ENCODE peak calls at places on chromosome 7, in ten cellular contexts. F is PC-9; V is left lung; Z is K562; P is fibroblast of lung; S is lower lobe of right lung; B is IMR-90; L is CD8-positive, alpha-beta T cell; U is MM.1S; X is testis. Q is an unnamed sample.
A peak's percentile ranks its signal among the peaks of the same experiment; 100 is the strongest.

GRCh38 chr7:112487457-112487856 is 6.7 kb downstream of the LSMEM1 start:
- DNase-seq in V (no peak), X (no peak), S (no peak), B (no peak), Z (no peak), P (no peak), F (no peak), U (no peak), L (no peak), Q (no peak)

GRCh38 chr7:97623333-97623732 is 108.6 kb upstream of the TAC1 start:
- DNase-seq in S (no peak), Z (no peak), L (no peak), P (no peak), U (no peak), F (no peak), V (no peak), X (no peak), B (no peak), Q (no peak)

GRCh38 chr7:56287429-56288138 is 171.4 kb upstream of the NUPR2 start:
- DNase-seq in L (no peak), X (peak; percentile 82), P (no peak), S (no peak), Z (no peak), V (peak; percentile 32), F (no peak), U (no peak), B (no peak), Q (no peak)

GRCh38 chr7:141700848-141701371 is 1.1 kb downstream of the DENND11 start:
- DNase-seq in L (peak; percentile 2), P (no peak), S (no peak), B (no peak), V (no peak), Z (no peak), X (no peak), U (no peak), F (peak; percentile 8), Q (no peak)

GRCh38 chr7:155298288-155298833 is 683 bp downstream of the INSIG1 start:
- DNase-seq in P (no peak), Z (no peak), U (peak; percentile 54), L (no peak), F (peak; percentile 23), V (no peak), S (no peak), X (no peak), B (no peak), Q (no peak)

GRCh38 chr7:121696954-121697353 is 176.0 kb upstream of the PTPRZ1 start:
- DNase-seq in S (no peak), X (no peak), L (no peak), U (no peak), V (no peak), Z (no peak), P (no peak), F (no peak), B (no peak), Q (no peak)

GRCh38 chr7:117479480-117480224 is at the start of gene CFTR:
- DNase-seq in B (no peak), V (peak; percentile 64), S (peak; percentile 74), X (peak; percentile 17), Z (no peak), P (no peak), L (no peak), F (no peak), U (no peak), Q (no peak)

GRCh38 chr7:100874300-100874576 is 665 bp upstream of the SRRT start:
- DNase-seq in X (no peak), L (no peak), Z (no peak), S (no peak), V (no peak), U (no peak), P (no peak), B (no peak), F (no peak), Q (no peak)

GRCh38 chr7:155066417-155066950 is 3.6 kb upstream of the HTR5A start:
- DNase-seq in B (peak; percentile 79), Z (no peak), X (no peak), V (no peak), U (no peak), S (no peak), F (no peak), P (peak; percentile 52), L (no peak), Q (peak; percentile 52)

GRCh38 chr7:21747806-21748205 is 197.9 kb downstream of the CDCA7L start:
- DNase-seq in F (no peak), X (no peak), L (no peak), U (no peak), Z (no peak), V (no peak), P (no peak), B (no peak), S (no peak), Q (no peak)

GRCh38 chr7:21746949-21747348 is 198.8 kb downstream of the CDCA7L start:
- DNase-seq in Z (no peak), P (no peak), L (no peak), X (no peak), V (no peak), B (no peak), F (no peak), S (no peak), U (no peak), Q (no peak)

GRCh38 chr7:21749318-21749717 is 196.4 kb downstream of the CDCA7L start:
- DNase-seq in F (no peak), L (no peak), U (no peak), V (no peak), P (no peak), S (no peak), B (no peak), X (no peak), Z (no peak), Q (no peak)

DNA sequence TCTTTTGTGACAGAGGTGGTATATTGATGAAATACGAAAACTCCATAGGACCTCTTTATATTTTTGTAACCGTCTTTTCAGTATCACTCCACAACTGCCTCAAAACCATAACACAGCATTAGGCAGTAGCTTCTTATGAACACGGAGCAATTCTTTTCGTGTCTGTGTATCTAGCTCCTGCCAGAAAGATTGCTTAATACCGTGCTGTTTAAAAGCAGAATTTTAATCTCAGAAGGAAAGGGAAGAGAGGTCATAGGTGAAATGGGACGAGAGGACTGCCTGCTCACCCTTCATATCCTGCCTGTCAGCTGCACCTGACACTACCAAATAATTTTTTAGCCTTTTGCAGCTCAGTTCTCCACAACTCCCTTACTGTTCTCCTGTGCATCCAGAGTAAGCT is 200.7 kb downstream of the DNAH11 start:
- DNase-seq in P (peak; percentile 14), L (no peak), U (no peak), X (no peak), B (no peak), Z (no peak), V (no peak), F (no peak), S (no peak), Q (no peak)
- H3K36me3 ChIP-seq in P (no peaks in the 10 kb centered on the region), L (no peaks in the 10 kb centered on the region), U (no peaks in the 10 kb centered on the region), X (no peaks in the 10 kb centered on the region), B (no peaks in the 10 kb centered on the region), Z (no peaks in the 10 kb centered on the region), V (no peaks in the 10 kb centered on the region), F (no peaks in the 10 kb centered on the region), S (no peaks in the 10 kb centered on the region), Q (no peaks in the 10 kb centered on the region)

DNA sequence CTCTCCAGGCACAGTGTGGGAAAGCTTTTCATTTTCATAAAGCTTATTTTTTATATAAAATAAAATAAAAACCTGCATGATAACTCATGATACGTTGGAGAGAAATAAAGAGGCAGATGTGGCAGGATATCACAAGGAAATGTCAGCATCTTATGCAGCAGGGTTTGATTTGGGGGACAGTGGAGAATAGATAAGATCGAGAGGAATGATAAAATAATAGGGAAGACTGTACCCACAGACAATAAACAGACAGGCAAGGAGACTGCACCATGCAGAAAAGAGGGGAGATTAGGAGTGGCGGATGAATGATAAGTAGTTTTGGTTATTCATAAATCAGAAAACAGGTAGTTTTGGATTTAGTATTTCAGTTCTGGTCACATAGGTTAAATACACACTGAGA is 258.0 kb upstream of the POM121L12 start:
- DNase-seq in P (no peak), V (no peak), L (no peak), Z (no peak), X (no peak), F (no peak), B (no peak), S (no peak), U (no peak), Q (no peak)
- H3K27ac ChIP-seq in P (no peak overlapping the region), V (no peak overlapping the region), L (no peak overlapping the region), Z (no peak overlapping the region), X (no peak overlapping the region), F (no peak overlapping the region), B (no peak overlapping the region), S (no peak overlapping the region), U (no peak overlapping the region), Q (no peak overlapping the region)

GRCh38 chr7:30745251-30745650 is 6.7 kb upstream of the INMT start:
- DNase-seq in S (no peak), B (no peak), U (no peak), Z (no peak), P (no peak), V (no peak), F (no peak), L (no peak), X (no peak), Q (no peak)

GRCh38 chr7:30741289-30741688 is 10.6 kb upstream of the INMT start:
- DNase-seq in V (no peak), F (no peak), S (no peak), L (no peak), X (no peak), U (no peak), Z (no peak), P (no peak), B (no peak), Q (no peak)

GRCh38 chr7:30740417-30741181 is 11.3 kb upstream of the INMT start:
- DNase-seq in V (peak; percentile 64), B (peak; percentile 55), Z (peak; percentile 87), X (peak; percentile 85), F (peak; percentile 85), U (peak; percentile 47), L (peak; percentile 74), P (peak; percentile 60), S (peak; percentile 77), Q (peak; percentile 58)

GRCh38 chr7:30744075-30744417 is 7.9 kb upstream of the INMT start:
- DNase-seq in P (no peak), B (no peak), L (no peak), X (no peak), V (no peak), F (no peak), U (no peak), S (no peak), Z (no peak), Q (no peak)

GRCh38 chr7:30743371-30744074 is 8.4 kb upstream of the INMT start:
- DNase-seq in P (peak; percentile 59), V (no peak), U (no peak), L (no peak), X (peak; percentile 75), Z (peak; percentile 47), B (peak; percentile 35), F (peak; percentile 45), S (no peak), Q (peak; percentile 18)
- TF ChIP-seq CTCF in P (peak; percentile 44), V (no peak), U (no peak), L (no peak), X (no peak), Z (peak; percentile 86), B (peak; percentile 50), F (peak; percentile 38), S (peak; percentile 34), Q (peak; percentile 29)

DNA sequence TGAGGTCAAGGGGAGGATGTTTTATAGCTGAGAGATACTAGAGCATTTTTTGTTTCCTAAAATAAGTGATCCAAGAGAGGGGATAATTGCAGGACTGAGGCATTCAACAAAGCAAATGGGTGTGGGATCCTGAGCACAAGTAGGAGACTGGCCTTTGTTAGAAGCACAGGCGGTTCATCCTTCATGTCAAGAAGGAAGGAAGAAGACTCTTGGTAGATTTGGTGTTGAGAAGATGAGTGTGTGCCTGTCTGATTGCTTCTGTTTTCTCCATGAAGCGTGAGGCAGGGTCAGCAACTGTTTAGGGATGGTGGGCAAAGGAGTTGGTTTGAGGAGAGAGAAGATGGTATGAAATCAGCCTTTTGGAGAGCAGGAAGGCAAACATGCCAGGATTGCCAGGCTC is 27.6 kb downstream of the STRIP2 start:
- DNase-seq in X (no peak), P (no peak), Z (no peak), S (no peak), B (no peak), V (no peak), L (no peak), F (no peak), U (no peak), Q (no peak)
- H3K36me3 ChIP-seq in X (no peaks in the 10 kb centered on the region), P (peaks cover 6% of the 10 kb centered on the region), Z (peaks cover 100% of the 10 kb centered on the region), S (no peaks in the 10 kb centered on the region), B (no peaks in the 10 kb centered on the region), V (no peaks in the 10 kb centered on the region), L (no peaks in the 10 kb centered on the region), F (peaks cover 54% of the 10 kb centered on the region), U (no peaks in the 10 kb centered on the region), Q (no peaks in the 10 kb centered on the region)

Q was measured in brain microvascular endothelial cell.